ENCODE peak calls at places on chromosome 11, in four cellular contexts. K, Q, J and Z are unnamed samples.

GRCh38 chr11:9264381-9265210 is 554 bp downstream of the DENND5A start:
- DNase-seq in K (no peak), Q (peak), J (peak), Z (peak)

GRCh38 chr11:114308689-114309089 is 12.5 kb downstream of the NNMT start:
- DNase-seq in K (no peak), Q (peak), J (no peak), Z (no peak)

GRCh38 chr11:57641426-57641825 is 8.3 kb downstream of the YPEL4 start:
- DNase-seq in K (no peak), Q (peak), J (no peak), Z (no peak)

GRCh38 chr11:23789938-23790371 is 706.9 kb upstream of the LUZP2 start:
- DNase-seq in K (peak), Q (peak), J (no peak), Z (no peak)

GRCh38 chr11:81596709-81597108 is 1137.0 kb downstream of the FAM181B start:
- DNase-seq in K (no peak), Q (no peak), J (no peak), Z (no peak)

GRCh38 chr11:77112641-77113381 is 10.2 kb downstream of the OMP start:
- DNase-seq in K (no peak), Q (no peak), J (no peak), Z (no peak)

GRCh38 chr11:68441466-68442230 is 18.9 kb upstream of the PPP6R3 start:
- DNase-seq in K (no peak), Q (peak), J (no peak), Z (no peak)

GRCh38 chr11:127274328-127274676 is 273.7 kb upstream of the KIRREL3 start:
- DNase-seq in K (no peak), Q (no peak), J (no peak), Z (no peak)

GRCh38 chr11:62428871-62429601 is 10.2 kb downstream of the SCGB1A1 start:
- DNase-seq in K (no peak), Q (no peak), J (no peak), Z (no peak)

GRCh38 chr11:65383778-65384177 is 1.3 kb upstream of the SLC25A45 start:
- DNase-seq in K (no peak), Q (no peak), J (no peak), Z (no peak)

GRCh38 chr11:44994753-44995152 is 44.1 kb upstream of the TP53I11 start:
- DNase-seq in K (no peak), Q (no peak), J (no peak), Z (no peak)

GRCh38 chr11:64086263-64086938 is 50.7 kb downstream of the FLRT1 start:
- DNase-seq in K (peak), Q (peak), J (peak), Z (peak)

GRCh38 chr11:82546556-82547162 is 187.0 kb downstream of the FAM181B start:
- DNase-seq in K (no peak), Q (no peak), J (no peak), Z (no peak)

GRCh38 chr11:130128626-130129025 is 31.0 kb upstream of the ST14 start:
- DNase-seq in K (no peak), Q (no peak), J (no peak), Z (no peak)

GRCh38 chr11:111427471-111427912 is 48.4 kb upstream of the POU2AF1 start:
- DNase-seq in K (no peak), Q (no peak), J (no peak), Z (no peak)

GRCh38 chr11:128841461-128842072 is 25.5 kb downstream of the KCNJ1 start:
- DNase-seq in K (no peak), Q (no peak), J (no peak), Z (no peak)

GRCh38 chr11:73808052-73808451 is 20.4 kb downstream of the MRPL48 start:
- DNase-seq in K (no peak), Q (no peak), J (no peak), Z (no peak)

GRCh38 chr11:114291847-114292680 is 4.1 kb upstream of the NNMT start:
- DNase-seq in K (no peak), Q (peak), J (no peak), Z (no peak)

GRCh38 chr11:95487391-95487790 is 256.4 kb upstream of the SESN3 start:
- DNase-seq in K (no peak), Q (no peak), J (no peak), Z (no peak)

GRCh38 chr11:12173111-12173510 is 62.7 kb downstream of the MICAL2 start:
- DNase-seq in K (no peak), Q (no peak), J (no peak), Z (no peak)

GRCh38 chr11:64858467-64859401 is 14.3 kb upstream of the CDC42BPG start:
- DNase-seq in K (no peak), Q (no peak), J (no peak), Z (peak)

GRCh38 chr11:69339916-69340565 is 46.1 kb downstream of the MYEOV start:
- DNase-seq in K (no peak), Q (no peak), J (no peak), Z (no peak)

GRCh38 chr11:46666982-46667590 is 33.3 kb downstream of the ARHGAP1 start:
- DNase-seq in K (no peak), Q (no peak), J (peak), Z (no peak)